ENCODE peak calls at places on chromosomes 7 and 10, in six cellular contexts. One of them, this sample, is unnamed.

GRCh38 chr10:78852856-78853255 is 215.9 kb upstream of the ZMIZ1 start:
- DNase-seq in amygdala: no peak
- DNase-seq in brain pericyte: no peak
- DNase-seq in AG04449: no peak
- DNase-seq in PC-3: peak
- DNase-seq in HuH-7.5: no peak
- DNase-seq in this sample: no peak

GRCh38 chr7:1483536-1484505 is 20.4 kb downstream of the INTS1 start:
- DNase-seq in amygdala: no peak
- DNase-seq in brain pericyte: no peak
- DNase-seq in AG04449: no peak
- DNase-seq in PC-3: no peak
- DNase-seq in HuH-7.5: no peak
- DNase-seq in this sample: no peak

GRCh38 chr7:111852081-111852480 is 289.8 kb upstream of the IMMP2L start:
- DNase-seq in amygdala: no peak
- DNase-seq in brain pericyte: no peak
- DNase-seq in AG04449: no peak
- DNase-seq in PC-3: no peak
- DNase-seq in HuH-7.5: no peak
- DNase-seq in this sample: no peak

GRCh38 chr7:17009007-17009719 is 127.4 kb upstream of the AGR3 start:
- DNase-seq in amygdala: no peak
- DNase-seq in brain pericyte: no peak
- DNase-seq in AG04449: no peak
- DNase-seq in PC-3: peak
- DNase-seq in HuH-7.5: no peak
- DNase-seq in this sample: peak

GRCh38 chr7:22610871-22611757 is 111.1 kb upstream of the STEAP1B start:
- DNase-seq in amygdala: no peak
- DNase-seq in brain pericyte: no peak
- DNase-seq in AG04449: no peak
- DNase-seq in PC-3: no peak
- DNase-seq in HuH-7.5: no peak
- DNase-seq in this sample: no peak

GRCh38 chr10:43202657-43203490 is 64.0 kb downstream of the RASGEF1A start:
- DNase-seq in amygdala: no peak
- DNase-seq in brain pericyte: no peak
- DNase-seq in AG04449: no peak
- DNase-seq in PC-3: no peak
- DNase-seq in HuH-7.5: no peak
- DNase-seq in this sample: no peak

GRCh38 chr10:21649441-21649872 is 115.4 kb downstream of the MLLT10 start:
- DNase-seq in amygdala: no peak
- DNase-seq in brain pericyte: no peak
- DNase-seq in AG04449: no peak
- DNase-seq in PC-3: no peak
- DNase-seq in HuH-7.5: no peak
- DNase-seq in this sample: no peak

GRCh38 chr10:51960494-51960895 is 261.1 kb upstream of the CSTF2T start:
- DNase-seq in amygdala: no peak
- DNase-seq in brain pericyte: no peak
- DNase-seq in AG04449: no peak
- DNase-seq in PC-3: peak
- DNase-seq in HuH-7.5: peak
- DNase-seq in this sample: peak

GRCh38 chr7:97499204-97499603 is 232.7 kb upstream of the TAC1 start:
- DNase-seq in amygdala: no peak
- DNase-seq in brain pericyte: no peak
- DNase-seq in AG04449: no peak
- DNase-seq in PC-3: peak
- DNase-seq in HuH-7.5: peak
- DNase-seq in this sample: peak

GRCh38 chr10:9302142-9302746 is 1247.8 kb downstream of the GATA3 start:
- DNase-seq in amygdala: no peak
- DNase-seq in brain pericyte: peak
- DNase-seq in AG04449: peak
- DNase-seq in PC-3: peak
- DNase-seq in HuH-7.5: peak
- DNase-seq in this sample: peak

GRCh38 chr7:54837761-54838539 is 78.9 kb upstream of the SEC61G start:
- DNase-seq in amygdala: no peak
- DNase-seq in brain pericyte: no peak
- DNase-seq in AG04449: no peak
- DNase-seq in PC-3: peak
- DNase-seq in HuH-7.5: no peak
- DNase-seq in this sample: no peak

GRCh38 chr10:131683941-131684340 is 216.9 kb upstream of the PPP2R2D start:
- DNase-seq in amygdala: no peak
- DNase-seq in brain pericyte: no peak
- DNase-seq in AG04449: no peak
- DNase-seq in PC-3: no peak
- DNase-seq in HuH-7.5: no peak
- DNase-seq in this sample: no peak

GRCh38 chr7:116801092-116801710 is 61.2 kb upstream of the CAPZA2 start:
- DNase-seq in amygdala: no peak
- DNase-seq in brain pericyte: no peak
- DNase-seq in AG04449: peak
- DNase-seq in PC-3: peak
- DNase-seq in HuH-7.5: no peak
- DNase-seq in this sample: peak

GRCh38 chr7:33854178-33854577 is 51.2 kb upstream of the BMPER start:
- DNase-seq in amygdala: no peak
- DNase-seq in brain pericyte: no peak
- DNase-seq in AG04449: no peak
- DNase-seq in PC-3: peak
- DNase-seq in HuH-7.5: no peak
- DNase-seq in this sample: no peak

GRCh38 chr10:46294641-46295230 is 7.9 kb downstream of the ANTXRL start:
- DNase-seq in amygdala: no peak
- DNase-seq in brain pericyte: no peak
- DNase-seq in AG04449: no peak
- DNase-seq in PC-3: no peak
- DNase-seq in HuH-7.5: no peak
- DNase-seq in this sample: no peak

GRCh38 chr10:110504111-110504735 is 6.5 kb downstream of the DUSP5 start:
- DNase-seq in amygdala: no peak
- DNase-seq in brain pericyte: peak
- DNase-seq in AG04449: no peak
- DNase-seq in PC-3: no peak
- DNase-seq in HuH-7.5: no peak
- DNase-seq in this sample: no peak

GRCh38 chr7:150954986-150955518 is 23.1 kb downstream of the KCNH2 start:
- DNase-seq in amygdala: no peak
- DNase-seq in brain pericyte: no peak
- DNase-seq in AG04449: no peak
- DNase-seq in PC-3: no peak
- DNase-seq in HuH-7.5: no peak
- DNase-seq in this sample: no peak

GRCh38 chr10:53702489-53702888 is 929.9 kb upstream of the MBL2 start:
- DNase-seq in amygdala: no peak
- DNase-seq in brain pericyte: no peak
- DNase-seq in AG04449: no peak
- DNase-seq in PC-3: no peak
- DNase-seq in HuH-7.5: no peak
- DNase-seq in this sample: no peak

GRCh38 chr10:126013489-126014281 is 117.3 kb downstream of the FANK1 start:
- DNase-seq in amygdala: no peak
- DNase-seq in brain pericyte: no peak
- DNase-seq in AG04449: peak
- DNase-seq in PC-3: peak
- DNase-seq in HuH-7.5: no peak
- DNase-seq in this sample: no peak

GRCh38 chr7:17134786-17135185 is 163.7 kb upstream of the AHR start:
- DNase-seq in amygdala: no peak
- DNase-seq in brain pericyte: no peak
- DNase-seq in AG04449: no peak
- DNase-seq in PC-3: no peak
- DNase-seq in HuH-7.5: no peak
- DNase-seq in this sample: no peak

GRCh38 chr10:132192991-132193670 is 6.4 kb downstream of the DPYSL4 start:
- DNase-seq in amygdala: no peak
- DNase-seq in brain pericyte: no peak
- DNase-seq in AG04449: no peak
- DNase-seq in PC-3: no peak
- DNase-seq in HuH-7.5: no peak
- DNase-seq in this sample: no peak

GRCh38 chr7:158734861-158735260 is 30.3 kb upstream of the NCAPG2 start:
- DNase-seq in amygdala: no peak
- DNase-seq in brain pericyte: no peak
- DNase-seq in AG04449: no peak
- DNase-seq in PC-3: peak
- DNase-seq in HuH-7.5: no peak
- DNase-seq in this sample: no peak

GRCh38 chr10:58782876-58783859 is 270.5 kb downstream of the BICC1 start:
- DNase-seq in amygdala: no peak
- DNase-seq in brain pericyte: no peak
- DNase-seq in AG04449: no peak
- DNase-seq in PC-3: peak
- DNase-seq in HuH-7.5: no peak
- DNase-seq in this sample: no peak

GRCh38 chr10:1370298-1370697 is 314.1 kb downstream of the WDR37 start:
- DNase-seq in amygdala: no peak
- DNase-seq in brain pericyte: no peak
- DNase-seq in AG04449: no peak
- DNase-seq in PC-3: no peak
- DNase-seq in HuH-7.5: no peak
- DNase-seq in this sample: no peak

GRCh38 chr7:126574276-126574675 is 678.5 kb downstream of the GRM8 start:
- DNase-seq in amygdala: no peak
- DNase-seq in brain pericyte: no peak
- DNase-seq in AG04449: no peak
- DNase-seq in PC-3: peak
- DNase-seq in HuH-7.5: no peak
- DNase-seq in this sample: no peak

GRCh38 chr10:102626026-102626686 is 18.1 kb upstream of the TRIM8 start:
- DNase-seq in amygdala: no peak
- DNase-seq in brain pericyte: no peak
- DNase-seq in AG04449: no peak
- DNase-seq in PC-3: no peak
- DNase-seq in HuH-7.5: no peak
- DNase-seq in this sample: no peak